ENCODE peak calls at places on chromosome 14, in six cellular contexts. M, J, U, C, E and W are unnamed samples.

GRCh38 chr14:35506927-35507326 is 27.0 kb upstream of the INSM2 start:
- DNase-seq in J (no peak), M (no peak), E (no peak), C (no peak), U (peak; percentile 44), W (no peak)

GRCh38 chr14:69879175-69880047 is at the start of gene SMOC1:
- DNase-seq in U (no peak), M (no peak), J (peak; percentile 60), E (no peak), C (peak; percentile 89), W (peak; percentile 25)

GRCh38 chr14:59294662-59294992 is 106.2 kb downstream of the DAAM1 start:
- DNase-seq in U (no peak), M (no peak), J (no peak), E (no peak), C (no peak), W (no peak)

GRCh38 chr14:103260629-103261124 is 73.4 kb upstream of the EIF5 start:
- DNase-seq in J (peak; percentile 55), C (no peak), M (no peak), U (peak; percentile 67), E (peak; percentile 74), W (peak; percentile 43)

GRCh38 chr14:65243766-65244442 is 141.6 kb upstream of the MAX start:
- DNase-seq in E (no peak), C (no peak), U (peak; percentile 54), J (no peak), M (no peak), W (no peak)

GRCh38 chr14:56112781-56113180 is 5.4 kb upstream of the PELI2 start:
- DNase-seq in J (no peak), U (no peak), M (no peak), C (no peak), E (no peak), W (no peak)

GRCh38 chr14:54782803-54783659 is 119.6 kb downstream of the GCH1 start:
- DNase-seq in E (peak; percentile 66), U (no peak), M (no peak), J (peak; percentile 49), C (no peak), W (peak; percentile 51)

GRCh38 chr14:90774316-90774715 is 41.9 kb downstream of the TTC7B start:
- DNase-seq in J (no peak), C (no peak), U (no peak), M (no peak), E (no peak), W (no peak)

GRCh38 chr14:100861188-100861936 is 35.4 kb downstream of the MEG3 start:
- DNase-seq in J (peak; percentile 7), C (no peak), E (no peak), M (no peak), U (no peak), W (no peak)

GRCh38 chr14:105137481-105138020 is 31.0 kb downstream of the JAG2 start:
- DNase-seq in M (no peak), J (no peak), U (no peak), E (peak; percentile 50), C (no peak), W (no peak)

GRCh38 chr14:75274899-75275569 is 3.6 kb upstream of the FOS start:
- DNase-seq in J (peak; percentile 52), M (peak; percentile 54), C (no peak), U (no peak), E (peak; percentile 84), W (no peak)

GRCh38 chr14:45526715-45527549 is 273.9 kb upstream of the MIS18BP1 start:
- DNase-seq in C (peak; percentile 38), M (no peak), J (no peak), E (no peak), U (peak; percentile 39), W (peak; percentile 51)

GRCh38 chr14:47208434-47208833 is 467.0 kb downstream of the MDGA2 start:
- DNase-seq in E (no peak), C (no peak), M (no peak), U (no peak), J (no peak), W (peak; percentile 30)

GRCh38 chr14:30034049-30034635 is 106.5 kb upstream of the PRKD1 start:
- DNase-seq in U (no peak), E (no peak), C (no peak), J (no peak), M (no peak), W (no peak)

GRCh38 chr14:64788706-64789105 is 84.5 kb downstream of the PLEKHG3 start:
- DNase-seq in M (no peak), J (no peak), E (no peak), C (no peak), U (peak; percentile 92), W (no peak)

GRCh38 chr14:50714452-50715073 is 46.5 kb upstream of the SAV1 start:
- DNase-seq in J (no peak), E (no peak), C (no peak), M (no peak), U (peak; percentile 29), W (no peak)

GRCh38 chr14:69882915-69883314 is 3.7 kb downstream of the SMOC1 start:
- DNase-seq in E (no peak), J (no peak), C (no peak), U (no peak), M (no peak), W (no peak)